ENCODE peak calls at places on chromosomes 4 and X, in four cellular contexts. D is breast epithelium, F is upper lobe of right lung, A is pancreas. T is an unnamed sample.

GRCh38 chrX:49995021-49995731 is 72.8 kb downstream of the CLCN5 start:
- DNase-seq in A (no peak), D (no peak), F (no peak), T (no peak)

GRCh38 chr4:137283737-137284136 is 248.6 kb downstream of the PCDH18 start:
- DNase-seq in F (no peak), A (no peak), D (no peak), T (no peak)

GRCh38 chr4:88630756-88631155 is 38.5 kb downstream of the HERC3 start:
- DNase-seq in D (no peak), F (no peak), A (no peak), T (no peak)

GRCh38 chrX:74118503-74118902 is 185.5 kb upstream of the ZCCHC13 start:
- DNase-seq in F (no peak), A (no peak), D (no peak), T (no peak)

GRCh38 chr4:127708985-127709384 is 21.2 kb upstream of the SLC25A31 start:
- DNase-seq in A (peak; percentile 31), D (no peak), F (no peak), T (no peak)

GRCh38 chr4:110515676-110516075 is 39.7 kb downstream of the ENPEP start:
- DNase-seq in D (no peak), F (no peak), A (peak; percentile 37), T (no peak)

GRCh38 chrX:151359341-151359740 is 37.7 kb upstream of the VMA21 start:
- DNase-seq in F (no peak), D (no peak), A (no peak), T (no peak)

GRCh38 chr4:186473933-186474332 is 81.4 kb downstream of the MTNR1A start:
- DNase-seq in A (no peak), D (no peak), F (no peak), T (no peak)

GRCh38 chrX:17414839-17415238 is 39.8 kb downstream of the NHS start:
- DNase-seq in A (peak; percentile 45), D (no peak), F (no peak), T (no peak)

GRCh38 chr4:155794589-155794988 is 35.8 kb downstream of the GUCY1B1 start:
- DNase-seq in D (no peak), A (no peak), F (no peak), T (no peak)

GRCh38 chr4:155785828-155786227 is 27.0 kb downstream of the GUCY1B1 start:
- DNase-seq in D (no peak), A (no peak), F (no peak), T (no peak)

GRCh38 chr4:155787113-155787710 is 28.4 kb downstream of the GUCY1B1 start:
- DNase-seq in F (no peak), A (no peak), D (no peak), T (no peak)

GRCh38 chr4:155784637-155785036 is 25.8 kb downstream of the GUCY1B1 start:
- DNase-seq in D (no peak), F (no peak), A (no peak), T (no peak)

GRCh38 chr4:155789391-155789790 is 30.6 kb downstream of the GUCY1B1 start:
- DNase-seq in A (no peak), F (no peak), D (no peak), T (no peak)
- H3K4me3 ChIP-seq in A (no peak overlapping the region), F (no peak overlapping the region), D (no peak overlapping the region), T (no peak overlapping the region)

DNA sequence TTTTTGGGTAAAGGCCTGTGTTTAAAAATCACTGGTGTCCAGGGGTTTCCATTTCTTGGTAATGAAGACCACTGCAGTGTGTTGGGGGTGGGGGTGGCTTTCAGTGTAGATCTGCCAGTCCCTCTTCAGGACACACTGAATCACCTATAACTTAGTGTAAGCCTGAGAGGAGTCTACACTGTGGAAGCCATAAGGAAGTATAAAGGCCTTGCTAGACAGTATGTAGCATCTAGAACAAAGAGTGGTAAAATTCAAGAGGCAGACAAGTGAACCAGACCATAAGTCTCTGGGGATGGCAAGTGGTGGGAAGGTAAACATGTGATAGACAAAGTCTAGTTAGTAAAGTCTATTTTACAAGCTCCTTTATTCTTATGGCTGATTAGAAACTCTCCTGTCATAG is 191.8 kb downstream of the CCNG2 start:
- DNase-seq in A (no peak), D (no peak), F (no peak), T (no peak)
- H3K4me3 ChIP-seq in A (no peak overlapping the region), D (no peak overlapping the region), F (no peak overlapping the region), T (no peak overlapping the region)

GRCh38 chr4:80610845-80611244 is 275.3 kb downstream of the CFAP299 start:
- DNase-seq in F (no peak), A (no peak), D (no peak), T (no peak)
- H3K4me3 ChIP-seq in F (no peak overlapping the region), A (no peak overlapping the region), D (no peak overlapping the region), T (no peak overlapping the region)

GRCh38 chr4:73459048-73459421 is 22.5 kb upstream of the AFM start:
- DNase-seq in D (no peak), A (no peak), F (no peak), T (no peak)

GRCh38 chr4:73458184-73459047 is 22.4 kb downstream of the AFP start:
- DNase-seq in D (no peak), F (no peak), A (no peak), T (no peak)

GRCh38 chr4:73454920-73455319 is 18.9 kb downstream of the AFP start:
- DNase-seq in A (no peak), F (no peak), D (no peak), T (no peak)

GRCh38 chr4:73453701-73454005 is 17.6 kb downstream of the AFP start:
- DNase-seq in D (no peak), F (no peak), A (no peak), T (no peak)

DNA sequence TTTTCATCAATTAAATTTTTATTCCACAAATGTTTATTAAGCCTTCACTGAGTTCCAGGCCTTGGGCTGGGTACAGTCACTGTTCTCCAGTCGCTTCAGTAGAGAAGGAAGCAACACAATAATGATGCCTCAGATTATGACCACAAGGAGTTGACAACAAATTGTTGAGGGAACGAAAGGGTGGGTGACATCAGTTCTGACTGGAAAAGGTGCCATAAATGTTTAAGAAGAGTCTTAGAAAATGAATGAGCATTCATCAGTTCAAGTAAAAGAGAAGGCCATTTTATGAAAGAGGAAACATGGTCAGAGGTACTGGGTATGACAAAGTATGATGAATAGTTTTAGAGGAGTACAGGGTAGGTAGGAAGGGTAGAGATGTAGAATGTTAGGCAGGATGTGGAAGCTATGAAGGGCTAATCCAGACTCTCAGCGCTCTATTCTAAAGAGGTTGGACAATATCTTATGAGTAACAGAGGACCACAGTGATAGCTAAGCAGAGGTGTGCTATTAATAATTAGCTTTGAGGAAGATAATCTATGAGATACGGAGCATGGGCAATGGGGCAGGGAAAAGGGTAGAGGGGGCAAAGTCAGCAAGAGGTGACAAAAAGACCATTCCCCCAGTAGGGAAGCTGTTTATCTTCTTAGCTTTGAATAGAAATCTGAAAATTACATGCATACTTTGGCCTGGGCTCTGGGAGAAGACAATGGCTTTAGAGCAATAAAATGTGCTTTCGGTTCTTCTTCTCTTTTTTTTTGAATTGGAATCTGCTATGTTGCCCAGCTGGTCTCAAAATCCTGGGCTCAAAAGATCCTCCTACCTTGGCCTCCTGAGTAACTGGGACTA is 20.4 kb downstream of the AFP start:
- DNase-seq in D (no peak), F (no peak), A (no peak), T (no peak)
- H3K4me3 ChIP-seq in D (no peak overlapping the region), F (no peak overlapping the region), A (no peak overlapping the region), T (no peak overlapping the region)